ENCODE peak calls at places on chromosomes 2 and 18, in six cellular contexts. One of them, this sample, is unnamed.

GRCh38 chr18:58766164-58766563 is 94.9 kb downstream of the MALT1 start:
- DNase-seq in ovary: no peak
- DNase-seq in endothelial cell of umbilical vein: no peak
- DNase-seq in HCT116: no peak
- DNase-seq in K562: no peak
- DNase-seq in uterus: no peak
- DNase-seq in this sample: no peak

GRCh38 chr2:210567279-210567678 is 10.9 kb downstream of the CPS1 start:
- DNase-seq in ovary: no peak
- DNase-seq in endothelial cell of umbilical vein: no peak
- DNase-seq in HCT116: no peak
- DNase-seq in K562: no peak
- DNase-seq in uterus: no peak
- DNase-seq in this sample: no peak

GRCh38 chr2:203341741-203342310 is 13.6 kb downstream of the ABI2 start:
- DNase-seq in ovary: no peak
- DNase-seq in endothelial cell of umbilical vein: no peak
- DNase-seq in HCT116: no peak
- DNase-seq in K562: no peak
- DNase-seq in uterus: no peak
- DNase-seq in this sample: no peak

GRCh38 chr2:60581461-60582282 is 28.2 kb upstream of the BCL11A start:
- DNase-seq in ovary: peak
- DNase-seq in endothelial cell of umbilical vein: peak
- DNase-seq in HCT116: no peak
- DNase-seq in K562: peak
- DNase-seq in uterus: no peak
- DNase-seq in this sample: peak

GRCh38 chr2:137837830-137838229 is 126.4 kb upstream of the HNMT start:
- DNase-seq in ovary: no peak
- DNase-seq in endothelial cell of umbilical vein: no peak
- DNase-seq in HCT116: no peak
- DNase-seq in K562: no peak
- DNase-seq in uterus: no peak
- DNase-seq in this sample: no peak

GRCh38 chr2:10580170-10580539 is 109.6 kb downstream of the NOL10 start:
- DNase-seq in ovary: no peak
- DNase-seq in endothelial cell of umbilical vein: no peak
- DNase-seq in HCT116: no peak
- DNase-seq in K562: no peak
- DNase-seq in uterus: no peak
- DNase-seq in this sample: no peak

GRCh38 chr18:75546964-75547363 is 119.5 kb upstream of the SMIM21 start:
- DNase-seq in ovary: no peak
- DNase-seq in endothelial cell of umbilical vein: no peak
- DNase-seq in HCT116: no peak
- DNase-seq in K562: peak
- DNase-seq in uterus: no peak
- DNase-seq in this sample: peak

GRCh38 chr2:24873619-24874018 is 46.4 kb downstream of the ADCY3 start:
- DNase-seq in ovary: no peak
- DNase-seq in endothelial cell of umbilical vein: no peak
- DNase-seq in HCT116: no peak
- DNase-seq in K562: no peak
- DNase-seq in uterus: no peak
- DNase-seq in this sample: no peak

GRCh38 chr2:83079007-83079406 is 1380.1 kb downstream of the SUCLG1 start:
- DNase-seq in ovary: no peak
- DNase-seq in endothelial cell of umbilical vein: no peak
- DNase-seq in HCT116: no peak
- DNase-seq in K562: no peak
- DNase-seq in uterus: no peak
- DNase-seq in this sample: no peak

GRCh38 chr18:5175378-5175777 is 21.7 kb downstream of the AKAIN1 start:
- DNase-seq in ovary: no peak
- DNase-seq in endothelial cell of umbilical vein: no peak
- DNase-seq in HCT116: no peak
- DNase-seq in K562: no peak
- DNase-seq in uterus: no peak
- DNase-seq in this sample: no peak

GRCh38 chr18:26547302-26548143 is 830 bp downstream of the KCTD1 start:
- DNase-seq in ovary: peak
- DNase-seq in endothelial cell of umbilical vein: peak
- DNase-seq in HCT116: no peak
- DNase-seq in K562: no peak
- DNase-seq in uterus: peak
- DNase-seq in this sample: peak

GRCh38 chr2:60352491-60353405 is 200.7 kb downstream of the BCL11A start:
- DNase-seq in ovary: no peak
- DNase-seq in endothelial cell of umbilical vein: no peak
- DNase-seq in HCT116: no peak
- DNase-seq in K562: no peak
- DNase-seq in uterus: no peak
- DNase-seq in this sample: no peak

GRCh38 chr18:26863921-26864497 is 1.5 kb downstream of the AQP4 start:
- DNase-seq in ovary: peak
- DNase-seq in endothelial cell of umbilical vein: no peak
- DNase-seq in HCT116: no peak
- DNase-seq in K562: no peak
- DNase-seq in uterus: no peak
- DNase-seq in this sample: no peak

GRCh38 chr18:23779696-23780303 is 90.5 kb downstream of the LAMA3 start:
- DNase-seq in ovary: no peak
- DNase-seq in endothelial cell of umbilical vein: no peak
- DNase-seq in HCT116: peak
- DNase-seq in K562: no peak
- DNase-seq in uterus: no peak
- DNase-seq in this sample: no peak

GRCh38 chr2:138364554-138365162 is 136.9 kb upstream of the SPOPL start:
- DNase-seq in ovary: no peak
- DNase-seq in endothelial cell of umbilical vein: no peak
- DNase-seq in HCT116: no peak
- DNase-seq in K562: no peak
- DNase-seq in uterus: no peak
- DNase-seq in this sample: no peak

GRCh38 chr2:236552586-236552985 is 17.0 kb upstream of the ACKR3 start:
- DNase-seq in ovary: no peak
- DNase-seq in endothelial cell of umbilical vein: no peak
- DNase-seq in HCT116: no peak
- DNase-seq in K562: no peak
- DNase-seq in uterus: no peak
- DNase-seq in this sample: no peak

GRCh38 chr2:115396579-115396978 is 954.1 kb downstream of the DPP10 start:
- DNase-seq in ovary: no peak
- DNase-seq in endothelial cell of umbilical vein: no peak
- DNase-seq in HCT116: no peak
- DNase-seq in K562: no peak
- DNase-seq in uterus: no peak
- DNase-seq in this sample: no peak

GRCh38 chr2:204483497-204484164 is 61.6 kb upstream of the PARD3B start:
- DNase-seq in ovary: no peak
- DNase-seq in endothelial cell of umbilical vein: peak
- DNase-seq in HCT116: no peak
- DNase-seq in K562: peak
- DNase-seq in uterus: no peak
- DNase-seq in this sample: peak

GRCh38 chr2:172357442-172357841 is 69.9 kb upstream of the ITGA6 start:
- DNase-seq in ovary: no peak
- DNase-seq in endothelial cell of umbilical vein: no peak
- DNase-seq in HCT116: no peak
- DNase-seq in K562: no peak
- DNase-seq in uterus: no peak
- DNase-seq in this sample: no peak

GRCh38 chr2:192073878-192074277 is 120.9 kb downstream of the TMEFF2 start:
- DNase-seq in ovary: no peak
- DNase-seq in endothelial cell of umbilical vein: no peak
- DNase-seq in HCT116: no peak
- DNase-seq in K562: peak
- DNase-seq in uterus: no peak
- DNase-seq in this sample: no peak

GRCh38 chr2:51706220-51706619 is 674.3 kb upstream of the NRXN1 start:
- DNase-seq in ovary: no peak
- DNase-seq in endothelial cell of umbilical vein: no peak
- DNase-seq in HCT116: no peak
- DNase-seq in K562: no peak
- DNase-seq in uterus: no peak
- DNase-seq in this sample: no peak

GRCh38 chr18:4658804-4659203 is 203.7 kb upstream of the DLGAP1 start:
- DNase-seq in ovary: no peak
- DNase-seq in endothelial cell of umbilical vein: no peak
- DNase-seq in HCT116: no peak
- DNase-seq in K562: no peak
- DNase-seq in uterus: no peak
- DNase-seq in this sample: no peak

GRCh38 chr18:5376994-5377393 is 81.5 kb upstream of the ZBTB14 start:
- DNase-seq in ovary: no peak
- DNase-seq in endothelial cell of umbilical vein: no peak
- DNase-seq in HCT116: no peak
- DNase-seq in K562: no peak
- DNase-seq in uterus: no peak
- DNase-seq in this sample: no peak

GRCh38 chr2:216144857-216145256 is 35.7 kb downstream of the XRCC5 start:
- DNase-seq in ovary: no peak
- DNase-seq in endothelial cell of umbilical vein: no peak
- DNase-seq in HCT116: no peak
- DNase-seq in K562: no peak
- DNase-seq in uterus: no peak
- DNase-seq in this sample: no peak
- TF ChIP-seq POLR2A in ovary: no peak
- TF ChIP-seq POLR2A in endothelial cell of umbilical vein: no peak
- TF ChIP-seq POLR2A in HCT116: no peak
- TF ChIP-seq POLR2A in K562: no peak
- TF ChIP-seq POLR2A in uterus: no peak
- TF ChIP-seq POLR2A in this sample: no peak

GRCh38 chr2:168320267-168320666 is 72.9 kb upstream of the STK39 start:
- DNase-seq in ovary: no peak
- DNase-seq in endothelial cell of umbilical vein: no peak
- DNase-seq in HCT116: no peak
- DNase-seq in K562: no peak
- DNase-seq in uterus: no peak
- DNase-seq in this sample: no peak
- TF ChIP-seq POLR2A in ovary: no peak
- TF ChIP-seq POLR2A in endothelial cell of umbilical vein: no peak
- TF ChIP-seq POLR2A in HCT116: no peak
- TF ChIP-seq POLR2A in K562: no peak
- TF ChIP-seq POLR2A in uterus: no peak
- TF ChIP-seq POLR2A in this sample: no peak

GRCh38 chr2:19358242-19359020 is at the start of gene OSR1:
- DNase-seq in ovary: peak
- DNase-seq in endothelial cell of umbilical vein: peak
- DNase-seq in HCT116: no peak
- DNase-seq in K562: no peak
- DNase-seq in uterus: peak
- DNase-seq in this sample: no peak
- TF ChIP-seq POLR2A in ovary: peak
- TF ChIP-seq POLR2A in endothelial cell of umbilical vein: no peak
- TF ChIP-seq POLR2A in HCT116: no peak
- TF ChIP-seq POLR2A in K562: no peak
- TF ChIP-seq POLR2A in uterus: peak
- TF ChIP-seq POLR2A in this sample: no peak

GRCh38 chr2:231460073-231460861 is 4.0 kb downstream of the NCL start:
- DNase-seq in ovary: no peak
- DNase-seq in endothelial cell of umbilical vein: no peak
- DNase-seq in HCT116: no peak
- DNase-seq in K562: no peak
- DNase-seq in uterus: no peak
- DNase-seq in this sample: no peak
- TF ChIP-seq POLR2A in ovary: no peak
- TF ChIP-seq POLR2A in endothelial cell of umbilical vein: peak
- TF ChIP-seq POLR2A in HCT116: no peak
- TF ChIP-seq POLR2A in K562: peak
- TF ChIP-seq POLR2A in uterus: no peak
- TF ChIP-seq POLR2A in this sample: no peak

DNA sequence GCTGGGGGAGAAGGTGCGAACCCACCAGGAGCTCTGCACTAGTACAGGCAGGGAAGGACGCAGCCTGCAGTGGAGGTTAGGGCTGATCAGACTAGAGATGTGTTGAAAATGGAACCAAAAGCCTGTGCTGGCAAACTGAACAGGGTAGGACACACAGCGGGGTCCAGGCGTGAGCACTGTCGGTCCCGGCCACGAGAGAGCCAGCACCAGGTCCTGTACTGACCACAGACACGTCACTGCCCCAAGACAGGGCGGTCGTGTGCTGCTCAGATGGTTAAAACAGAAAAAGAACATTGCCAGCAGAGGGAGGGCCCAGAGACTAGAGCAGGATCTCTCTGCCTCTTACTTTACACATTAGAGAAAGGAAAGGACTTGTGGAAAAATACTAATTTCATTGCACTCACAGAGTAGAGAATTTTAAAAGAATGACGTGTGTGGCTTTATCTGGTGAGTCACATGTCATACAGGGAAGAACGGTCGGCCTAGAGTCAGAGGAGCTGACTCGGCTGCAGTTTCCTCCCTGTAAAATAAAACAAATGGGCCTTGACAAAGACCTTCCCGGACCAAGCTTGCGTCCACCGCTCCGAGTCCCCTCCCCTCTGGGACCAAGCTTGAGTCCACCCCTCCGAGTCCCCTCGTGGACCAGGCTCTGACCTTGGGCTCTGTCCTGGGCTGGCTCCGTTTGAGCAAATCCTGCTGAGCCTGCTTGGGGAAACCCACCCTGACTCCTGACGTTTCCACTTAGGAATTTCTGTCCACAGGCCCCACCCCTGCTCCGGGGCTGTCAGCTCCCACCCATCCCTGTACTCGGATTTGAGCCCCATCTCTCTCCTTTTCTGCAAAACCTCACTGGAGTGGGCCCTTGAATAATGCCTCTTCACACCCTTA is 16.7 kb upstream of the ADI1 start:
- DNase-seq in ovary: peak
- DNase-seq in endothelial cell of umbilical vein: peak
- DNase-seq in HCT116: peak
- DNase-seq in K562: peak
- DNase-seq in uterus: peak
- DNase-seq in this sample: peak
- TF ChIP-seq POLR2A in ovary: peak
- TF ChIP-seq POLR2A in endothelial cell of umbilical vein: peak
- TF ChIP-seq POLR2A in HCT116: no peak
- TF ChIP-seq POLR2A in K562: peak
- TF ChIP-seq POLR2A in uterus: no peak
- TF ChIP-seq POLR2A in this sample: peak

DNA sequence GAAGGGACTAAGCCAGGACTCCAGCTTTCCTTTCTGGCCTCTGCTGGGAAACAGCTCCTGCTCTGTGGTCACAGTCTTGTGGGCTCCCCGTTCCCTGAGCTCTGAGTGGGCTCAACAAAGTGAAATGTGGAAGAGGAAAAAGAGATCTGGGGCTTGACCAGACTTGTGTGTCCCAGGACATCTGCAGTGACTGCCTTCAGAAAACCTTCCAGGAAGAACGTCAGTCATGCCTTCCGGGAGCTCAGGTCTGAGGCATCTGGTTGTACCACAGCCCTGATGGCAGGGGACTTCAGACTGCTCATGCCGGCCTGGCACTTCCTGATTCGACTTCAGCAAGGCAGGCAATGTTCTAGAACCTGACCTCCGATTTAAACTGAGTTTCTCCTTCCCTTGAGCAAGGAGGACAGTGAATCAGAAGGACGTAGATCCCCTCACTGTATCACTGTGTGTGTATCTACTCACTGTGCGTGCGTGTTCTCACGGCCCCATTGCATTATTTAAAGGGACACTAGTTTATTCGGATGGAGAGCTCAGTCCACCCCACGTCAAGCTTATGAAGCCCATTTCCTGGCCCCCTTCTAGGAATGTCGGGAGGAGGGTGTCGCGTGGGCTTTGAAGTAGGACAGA is 556 bp upstream of the FBLN7 start:
- DNase-seq in ovary: no peak
- DNase-seq in endothelial cell of umbilical vein: no peak
- DNase-seq in HCT116: no peak
- DNase-seq in K562: no peak
- DNase-seq in uterus: no peak
- DNase-seq in this sample: no peak
- TF ChIP-seq POLR2A in ovary: no peak
- TF ChIP-seq POLR2A in endothelial cell of umbilical vein: no peak
- TF ChIP-seq POLR2A in HCT116: no peak
- TF ChIP-seq POLR2A in K562: no peak
- TF ChIP-seq POLR2A in uterus: no peak
- TF ChIP-seq POLR2A in this sample: no peak

This sample was measured in erythroblast.